ENCODE peak calls at places on chromosomes 12 and 14, in nine cellular contexts. One of them, this sample, is unnamed.

GRCh38 chr12:112370868-112371510 is 11.2 kb downstream of the HECTD4 start:
- DNase-seq in GM12865: no peak
- DNase-seq in fibroblast of the aortic adventitia: no peak
- DNase-seq in adrenal gland: no peak
- DNase-seq in activated B cell treated with CpG ODN at 0.5 μM for 24 hours: no peak
- DNase-seq in neural progenitor cell: no peak
- DNase-seq in right atrium auricular region: no peak
- DNase-seq in WTC11: no peak
- DNase-seq in AG04449: no peak
- DNase-seq in this sample: no peak

GRCh38 chr14:90714811-90715210 is 101.4 kb downstream of the TTC7B start:
- DNase-seq in GM12865: no peak
- DNase-seq in fibroblast of the aortic adventitia: peak; percentile 58
- DNase-seq in adrenal gland: no peak
- DNase-seq in activated B cell treated with CpG ODN at 0.5 μM for 24 hours: no peak
- DNase-seq in neural progenitor cell: no peak
- DNase-seq in right atrium auricular region: no peak
- DNase-seq in WTC11: no peak
- DNase-seq in AG04449: no peak
- DNase-seq in this sample: no peak

GRCh38 chr12:109387425-109388166 is 39.9 kb downstream of the MYO1H start:
- DNase-seq in GM12865: peak; percentile 45
- DNase-seq in fibroblast of the aortic adventitia: peak; percentile 53
- DNase-seq in adrenal gland: no peak
- DNase-seq in activated B cell treated with CpG ODN at 0.5 μM for 24 hours: no peak
- DNase-seq in neural progenitor cell: peak; percentile 57
- DNase-seq in right atrium auricular region: no peak
- DNase-seq in WTC11: peak; percentile 23
- DNase-seq in AG04449: no peak
- DNase-seq in this sample: peak; percentile 32

GRCh38 chr12:124655317-124656213 is 88.2 kb upstream of the NCOR2 start:
- DNase-seq in GM12865: no peak
- DNase-seq in fibroblast of the aortic adventitia: peak; percentile 96
- DNase-seq in adrenal gland: peak; percentile 88
- DNase-seq in activated B cell treated with CpG ODN at 0.5 μM for 24 hours: no peak
- DNase-seq in neural progenitor cell: peak; percentile 44
- DNase-seq in right atrium auricular region: peak; percentile 90
- DNase-seq in WTC11: peak; percentile 77
- DNase-seq in AG04449: peak; percentile 72
- DNase-seq in this sample: no peak

GRCh38 chr14:30808576-30808975 is 65.8 kb upstream of the COCH start:
- DNase-seq in GM12865: no peak
- DNase-seq in fibroblast of the aortic adventitia: no peak
- DNase-seq in adrenal gland: no peak
- DNase-seq in activated B cell treated with CpG ODN at 0.5 μM for 24 hours: no peak
- DNase-seq in neural progenitor cell: no peak
- DNase-seq in right atrium auricular region: no peak
- DNase-seq in WTC11: no peak
- DNase-seq in AG04449: no peak
- DNase-seq in this sample: no peak

GRCh38 chr12:117298648-117299225 is 62.7 kb downstream of the NOS1 start:
- DNase-seq in GM12865: no peak
- DNase-seq in fibroblast of the aortic adventitia: no peak
- DNase-seq in adrenal gland: no peak
- DNase-seq in activated B cell treated with CpG ODN at 0.5 μM for 24 hours: no peak
- DNase-seq in neural progenitor cell: no peak
- DNase-seq in right atrium auricular region: no peak
- DNase-seq in WTC11: no peak
- DNase-seq in AG04449: no peak
- DNase-seq in this sample: no peak

GRCh38 chr12:110932048-110932447 is 11.7 kb upstream of the MYL2 start:
- DNase-seq in GM12865: no peak
- DNase-seq in fibroblast of the aortic adventitia: no peak
- DNase-seq in adrenal gland: no peak
- DNase-seq in activated B cell treated with CpG ODN at 0.5 μM for 24 hours: no peak
- DNase-seq in neural progenitor cell: peak; percentile 31
- DNase-seq in right atrium auricular region: no peak
- DNase-seq in WTC11: peak; percentile 60
- DNase-seq in AG04449: no peak
- DNase-seq in this sample: peak; percentile 18

GRCh38 chr12:113092478-113093408 is 36.2 kb downstream of the DTX1 start:
- DNase-seq in GM12865: peak; percentile 43
- DNase-seq in fibroblast of the aortic adventitia: peak; percentile 4
- DNase-seq in adrenal gland: no peak
- DNase-seq in activated B cell treated with CpG ODN at 0.5 μM for 24 hours: no peak
- DNase-seq in neural progenitor cell: peak; percentile 82
- DNase-seq in right atrium auricular region: no peak
- DNase-seq in WTC11: peak; percentile 89
- DNase-seq in AG04449: no peak
- DNase-seq in this sample: peak; percentile 81

GRCh38 chr14:60090864-60091519 is 731 bp upstream of the PCNX4 start:
- DNase-seq in GM12865: peak; percentile 61
- DNase-seq in fibroblast of the aortic adventitia: peak; percentile 84
- DNase-seq in adrenal gland: peak; percentile 80
- DNase-seq in activated B cell treated with CpG ODN at 0.5 μM for 24 hours: no peak
- DNase-seq in neural progenitor cell: peak; percentile 49
- DNase-seq in right atrium auricular region: no peak
- DNase-seq in WTC11: no peak
- DNase-seq in AG04449: no peak
- DNase-seq in this sample: no peak

GRCh38 chr12:21849878-21850277 is 75.4 kb upstream of the KCNJ8 start:
- DNase-seq in GM12865: no peak
- DNase-seq in fibroblast of the aortic adventitia: no peak
- DNase-seq in adrenal gland: no peak
- DNase-seq in activated B cell treated with CpG ODN at 0.5 μM for 24 hours: no peak
- DNase-seq in neural progenitor cell: no peak
- DNase-seq in right atrium auricular region: no peak
- DNase-seq in WTC11: no peak
- DNase-seq in AG04449: no peak
- DNase-seq in this sample: no peak

GRCh38 chr12:51449569-51450246 is 25.1 kb downstream of the SLC4A8 start:
- DNase-seq in GM12865: no peak
- DNase-seq in fibroblast of the aortic adventitia: no peak
- DNase-seq in adrenal gland: no peak
- DNase-seq in activated B cell treated with CpG ODN at 0.5 μM for 24 hours: no peak
- DNase-seq in neural progenitor cell: no peak
- DNase-seq in right atrium auricular region: no peak
- DNase-seq in WTC11: no peak
- DNase-seq in AG04449: no peak
- DNase-seq in this sample: no peak

GRCh38 chr12:89695830-89696229 is 12.8 kb downstream of the ATP2B1 start:
- DNase-seq in GM12865: no peak
- DNase-seq in fibroblast of the aortic adventitia: no peak
- DNase-seq in adrenal gland: no peak
- DNase-seq in activated B cell treated with CpG ODN at 0.5 μM for 24 hours: no peak
- DNase-seq in neural progenitor cell: no peak
- DNase-seq in right atrium auricular region: no peak
- DNase-seq in WTC11: no peak
- DNase-seq in AG04449: no peak
- DNase-seq in this sample: no peak

GRCh38 chr14:90721619-90722305 is 94.5 kb downstream of the TTC7B start:
- DNase-seq in GM12865: no peak
- DNase-seq in fibroblast of the aortic adventitia: no peak
- DNase-seq in adrenal gland: no peak
- DNase-seq in activated B cell treated with CpG ODN at 0.5 μM for 24 hours: no peak
- DNase-seq in neural progenitor cell: no peak
- DNase-seq in right atrium auricular region: no peak
- DNase-seq in WTC11: no peak
- DNase-seq in AG04449: no peak
- DNase-seq in this sample: no peak

GRCh38 chr14:31263485-31264133 is 56.0 kb upstream of the HECTD1 start:
- DNase-seq in GM12865: no peak
- DNase-seq in fibroblast of the aortic adventitia: peak; percentile 100
- DNase-seq in adrenal gland: peak; percentile 79
- DNase-seq in activated B cell treated with CpG ODN at 0.5 μM for 24 hours: no peak
- DNase-seq in neural progenitor cell: no peak
- DNase-seq in right atrium auricular region: peak; percentile 85
- DNase-seq in WTC11: no peak
- DNase-seq in AG04449: peak; percentile 100
- DNase-seq in this sample: no peak

GRCh38 chr12:79119796-79120195 is 255.2 kb downstream of the SYT1 start:
- DNase-seq in GM12865: no peak
- DNase-seq in fibroblast of the aortic adventitia: no peak
- DNase-seq in adrenal gland: no peak
- DNase-seq in activated B cell treated with CpG ODN at 0.5 μM for 24 hours: no peak
- DNase-seq in neural progenitor cell: peak; percentile 83
- DNase-seq in right atrium auricular region: no peak
- DNase-seq in WTC11: peak; percentile 53
- DNase-seq in AG04449: no peak
- DNase-seq in this sample: no peak

GRCh38 chr12:121513464-121514183 is 67.2 kb downstream of the KDM2B start:
- DNase-seq in GM12865: peak; percentile 78
- DNase-seq in fibroblast of the aortic adventitia: no peak
- DNase-seq in adrenal gland: peak; percentile 68
- DNase-seq in activated B cell treated with CpG ODN at 0.5 μM for 24 hours: no peak
- DNase-seq in neural progenitor cell: peak; percentile 54
- DNase-seq in right atrium auricular region: no peak
- DNase-seq in WTC11: peak; percentile 79
- DNase-seq in AG04449: no peak
- DNase-seq in this sample: peak; percentile 89

GRCh38 chr14:37056473-37056872 is 115.9 kb downstream of the SLC25A21 start:
- DNase-seq in GM12865: no peak
- DNase-seq in fibroblast of the aortic adventitia: peak; percentile 57
- DNase-seq in adrenal gland: no peak
- DNase-seq in activated B cell treated with CpG ODN at 0.5 μM for 24 hours: no peak
- DNase-seq in neural progenitor cell: no peak
- DNase-seq in right atrium auricular region: no peak
- DNase-seq in WTC11: peak; percentile 26
- DNase-seq in AG04449: no peak
- DNase-seq in this sample: no peak

GRCh38 chr14:91272341-91273272 is 28.1 kb upstream of the GPR68 start:
- DNase-seq in GM12865: no peak
- DNase-seq in fibroblast of the aortic adventitia: no peak
- DNase-seq in adrenal gland: no peak
- DNase-seq in activated B cell treated with CpG ODN at 0.5 μM for 24 hours: no peak
- DNase-seq in neural progenitor cell: no peak
- DNase-seq in right atrium auricular region: no peak
- DNase-seq in WTC11: no peak
- DNase-seq in AG04449: no peak
- DNase-seq in this sample: no peak

GRCh38 chr12:39959016-39959415 is 146.9 kb downstream of the SLC2A13 start:
- DNase-seq in GM12865: no peak
- DNase-seq in fibroblast of the aortic adventitia: no peak
- DNase-seq in adrenal gland: no peak
- DNase-seq in activated B cell treated with CpG ODN at 0.5 μM for 24 hours: no peak
- DNase-seq in neural progenitor cell: no peak
- DNase-seq in right atrium auricular region: no peak
- DNase-seq in WTC11: no peak
- DNase-seq in AG04449: no peak
- DNase-seq in this sample: no peak

GRCh38 chr12:39959467-39959866 is 146.4 kb downstream of the SLC2A13 start:
- DNase-seq in GM12865: no peak
- DNase-seq in fibroblast of the aortic adventitia: no peak
- DNase-seq in adrenal gland: no peak
- DNase-seq in activated B cell treated with CpG ODN at 0.5 μM for 24 hours: no peak
- DNase-seq in neural progenitor cell: no peak
- DNase-seq in right atrium auricular region: no peak
- DNase-seq in WTC11: no peak
- DNase-seq in AG04449: no peak
- DNase-seq in this sample: no peak

DNA sequence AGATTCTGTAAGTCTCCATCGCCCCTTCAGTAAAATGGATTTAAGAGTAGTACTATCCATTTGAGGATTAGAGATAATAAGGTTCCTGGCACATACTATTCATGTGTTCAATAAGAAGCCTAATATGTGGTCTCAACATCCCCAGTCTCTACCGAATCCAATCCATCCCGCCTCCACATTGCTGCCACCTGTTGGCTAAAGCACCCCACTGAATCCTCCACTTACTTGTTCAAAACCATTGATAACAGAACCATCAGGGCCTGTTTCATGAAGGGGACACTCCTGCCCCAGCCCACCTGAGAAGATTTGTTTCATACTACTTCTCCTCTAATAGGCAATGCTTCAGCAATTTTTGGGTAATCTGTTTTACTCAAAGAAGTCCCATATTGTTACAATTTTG is 147.5 kb downstream of the SLC2A13 start:
- DNase-seq in GM12865: peak; percentile 6
- DNase-seq in fibroblast of the aortic adventitia: no peak
- DNase-seq in adrenal gland: no peak
- DNase-seq in activated B cell treated with CpG ODN at 0.5 μM for 24 hours: no peak
- DNase-seq in neural progenitor cell: peak; percentile 11
- DNase-seq in right atrium auricular region: no peak
- DNase-seq in WTC11: peak; percentile 38
- DNase-seq in AG04449: no peak
- DNase-seq in this sample: no peak
- TF ChIP-seq CTCF in GM12865: peak; percentile 21
- TF ChIP-seq CTCF in fibroblast of the aortic adventitia: peak; percentile 15
- TF ChIP-seq CTCF in adrenal gland: no peak
- TF ChIP-seq CTCF in activated B cell treated with CpG ODN at 0.5 μM for 24 hours: no peak
- TF ChIP-seq CTCF in neural progenitor cell: peak; percentile 42
- TF ChIP-seq CTCF in right atrium auricular region: no peak
- TF ChIP-seq CTCF in WTC11: no peak
- TF ChIP-seq CTCF in AG04449: no peak
- TF ChIP-seq CTCF in this sample: no peak

GRCh38 chr14:74459289-74459946 is 33.4 kb upstream of the SYNDIG1L start:
- DNase-seq in GM12865: peak; percentile 42
- DNase-seq in fibroblast of the aortic adventitia: peak; percentile 56
- DNase-seq in adrenal gland: peak; percentile 68
- DNase-seq in activated B cell treated with CpG ODN at 0.5 μM for 24 hours: no peak
- DNase-seq in neural progenitor cell: peak; percentile 71
- DNase-seq in right atrium auricular region: peak; percentile 57
- DNase-seq in WTC11: peak; percentile 77
- DNase-seq in AG04449: no peak
- DNase-seq in this sample: peak; percentile 64
- TF ChIP-seq CTCF in GM12865: peak; percentile 74
- TF ChIP-seq CTCF in fibroblast of the aortic adventitia: peak; percentile 77
- TF ChIP-seq CTCF in adrenal gland: peak; percentile 62
- TF ChIP-seq CTCF in activated B cell treated with CpG ODN at 0.5 μM for 24 hours: no peak
- TF ChIP-seq CTCF in neural progenitor cell: peak; percentile 65
- TF ChIP-seq CTCF in right atrium auricular region: peak; percentile 15
- TF ChIP-seq CTCF in WTC11: peak; percentile 45
- TF ChIP-seq CTCF in AG04449: peak; percentile 85
- TF ChIP-seq CTCF in this sample: peak; percentile 42

DNA sequence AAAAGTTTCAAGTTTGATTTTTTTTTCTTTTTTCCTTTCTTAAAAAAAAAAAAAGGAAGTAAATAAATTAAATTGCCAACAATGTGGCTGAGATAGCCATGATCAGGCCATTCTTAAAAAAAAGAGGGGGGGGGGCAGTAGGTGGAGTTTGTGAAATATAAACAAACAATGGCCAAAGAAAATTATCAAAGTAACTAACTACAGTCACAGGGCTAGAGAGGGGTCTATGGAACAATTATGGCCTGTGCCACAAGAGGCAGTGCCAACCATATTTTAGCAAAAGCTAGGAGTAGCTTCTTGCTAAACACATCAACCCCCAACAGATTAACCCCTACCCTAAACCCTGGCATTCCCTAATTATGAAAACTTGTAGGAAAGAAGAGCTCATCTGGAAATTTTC is 16.2 kb upstream of the SMARCC2 start:
- DNase-seq in GM12865: no peak
- DNase-seq in fibroblast of the aortic adventitia: no peak
- DNase-seq in adrenal gland: no peak
- DNase-seq in activated B cell treated with CpG ODN at 0.5 μM for 24 hours: no peak
- DNase-seq in neural progenitor cell: no peak
- DNase-seq in right atrium auricular region: no peak
- DNase-seq in WTC11: no peak
- DNase-seq in AG04449: no peak
- DNase-seq in this sample: no peak
- TF ChIP-seq CTCF in GM12865: no peak
- TF ChIP-seq CTCF in fibroblast of the aortic adventitia: no peak
- TF ChIP-seq CTCF in adrenal gland: no peak
- TF ChIP-seq CTCF in activated B cell treated with CpG ODN at 0.5 μM for 24 hours: no peak
- TF ChIP-seq CTCF in neural progenitor cell: no peak
- TF ChIP-seq CTCF in right atrium auricular region: no peak
- TF ChIP-seq CTCF in WTC11: no peak
- TF ChIP-seq CTCF in AG04449: no peak
- TF ChIP-seq CTCF in this sample: no peak

GRCh38 chr12:54824402-54824801 is 29.9 kb upstream of the MUCL1 start:
- DNase-seq in GM12865: no peak
- DNase-seq in fibroblast of the aortic adventitia: no peak
- DNase-seq in adrenal gland: no peak
- DNase-seq in activated B cell treated with CpG ODN at 0.5 μM for 24 hours: no peak
- DNase-seq in neural progenitor cell: no peak
- DNase-seq in right atrium auricular region: no peak
- DNase-seq in WTC11: no peak
- DNase-seq in AG04449: no peak
- DNase-seq in this sample: no peak
- TF ChIP-seq CTCF in GM12865: no peak
- TF ChIP-seq CTCF in fibroblast of the aortic adventitia: peak; percentile 43
- TF ChIP-seq CTCF in adrenal gland: no peak
- TF ChIP-seq CTCF in activated B cell treated with CpG ODN at 0.5 μM for 24 hours: no peak
- TF ChIP-seq CTCF in neural progenitor cell: peak; percentile 46
- TF ChIP-seq CTCF in right atrium auricular region: no peak
- TF ChIP-seq CTCF in WTC11: peak; percentile 40
- TF ChIP-seq CTCF in AG04449: no peak
- TF ChIP-seq CTCF in this sample: no peak

This sample was measured in GM13976.